ENCODE peak calls at places on chromosome 1, in ten cellular contexts. One of them, this sample, is unnamed.

GRCh38 chr1:26083246-26083645 is 15.8 kb upstream of the TRIM63 start:
- DNase-seq in nephron progenitor cell: no peak
- DNase-seq in heart right ventricle: peak; percentile 55
- DNase-seq in ACHN: no peak
- DNase-seq in activated T-cell treated with anti-CD3 and anti-CD28 coated beads for 1 hour: no peak
- DNase-seq in C1 segment of cervical spinal cord: no peak
- DNase-seq in naive thymus-derived CD8-positive, alpha-beta T cell: no peak
- DNase-seq in mesendoderm: no peak
- DNase-seq in T-helper 2 cell: no peak
- DNase-seq in heart left ventricle: peak; percentile 54
- DNase-seq in this sample: no peak

GRCh38 chr1:21822349-21822748 is 10.3 kb downstream of the LDLRAD2 start:
- DNase-seq in nephron progenitor cell: peak; percentile 56
- DNase-seq in heart right ventricle: no peak
- DNase-seq in ACHN: no peak
- DNase-seq in activated T-cell treated with anti-CD3 and anti-CD28 coated beads for 1 hour: no peak
- DNase-seq in C1 segment of cervical spinal cord: no peak
- DNase-seq in naive thymus-derived CD8-positive, alpha-beta T cell: no peak
- DNase-seq in mesendoderm: peak; percentile 40
- DNase-seq in T-helper 2 cell: no peak
- DNase-seq in heart left ventricle: no peak
- DNase-seq in this sample: no peak

GRCh38 chr1:31310131-31310530 is 13.3 kb downstream of the ZCCHC17 start:
- DNase-seq in nephron progenitor cell: no peak
- DNase-seq in heart right ventricle: no peak
- DNase-seq in ACHN: no peak
- DNase-seq in activated T-cell treated with anti-CD3 and anti-CD28 coated beads for 1 hour: no peak
- DNase-seq in C1 segment of cervical spinal cord: no peak
- DNase-seq in naive thymus-derived CD8-positive, alpha-beta T cell: no peak
- DNase-seq in mesendoderm: no peak
- DNase-seq in T-helper 2 cell: no peak
- DNase-seq in heart left ventricle: no peak
- DNase-seq in this sample: no peak

GRCh38 chr1:85001742-85002141 is 4.8 kb upstream of the MCOLN2 start:
- DNase-seq in nephron progenitor cell: no peak
- DNase-seq in heart right ventricle: no peak
- DNase-seq in ACHN: no peak
- DNase-seq in activated T-cell treated with anti-CD3 and anti-CD28 coated beads for 1 hour: no peak
- DNase-seq in C1 segment of cervical spinal cord: no peak
- DNase-seq in naive thymus-derived CD8-positive, alpha-beta T cell: no peak
- DNase-seq in mesendoderm: no peak
- DNase-seq in T-helper 2 cell: no peak
- DNase-seq in heart left ventricle: no peak
- DNase-seq in this sample: no peak

GRCh38 chr1:226786550-226786949 is 47.5 kb upstream of the ITPKB start:
- DNase-seq in nephron progenitor cell: no peak
- DNase-seq in heart right ventricle: no peak
- DNase-seq in ACHN: no peak
- DNase-seq in activated T-cell treated with anti-CD3 and anti-CD28 coated beads for 1 hour: no peak
- DNase-seq in C1 segment of cervical spinal cord: no peak
- DNase-seq in naive thymus-derived CD8-positive, alpha-beta T cell: no peak
- DNase-seq in mesendoderm: no peak
- DNase-seq in T-helper 2 cell: peak; percentile 29
- DNase-seq in heart left ventricle: no peak
- DNase-seq in this sample: peak; percentile 49

GRCh38 chr1:22903113-22903512 is 69.6 kb downstream of the LACTBL1 start:
- DNase-seq in nephron progenitor cell: no peak
- DNase-seq in heart right ventricle: no peak
- DNase-seq in ACHN: no peak
- DNase-seq in activated T-cell treated with anti-CD3 and anti-CD28 coated beads for 1 hour: no peak
- DNase-seq in C1 segment of cervical spinal cord: no peak
- DNase-seq in naive thymus-derived CD8-positive, alpha-beta T cell: no peak
- DNase-seq in mesendoderm: no peak
- DNase-seq in T-helper 2 cell: no peak
- DNase-seq in heart left ventricle: no peak
- DNase-seq in this sample: no peak

GRCh38 chr1:15157524-15158399 is 4.2 kb downstream of the TMEM51 start:
- DNase-seq in nephron progenitor cell: no peak
- DNase-seq in heart right ventricle: no peak
- DNase-seq in ACHN: no peak
- DNase-seq in activated T-cell treated with anti-CD3 and anti-CD28 coated beads for 1 hour: no peak
- DNase-seq in C1 segment of cervical spinal cord: no peak
- DNase-seq in naive thymus-derived CD8-positive, alpha-beta T cell: no peak
- DNase-seq in mesendoderm: no peak
- DNase-seq in T-helper 2 cell: no peak
- DNase-seq in heart left ventricle: no peak
- DNase-seq in this sample: no peak

GRCh38 chr1:62433861-62434611 is 2.8 kb upstream of the USP1 start:
- DNase-seq in nephron progenitor cell: no peak
- DNase-seq in heart right ventricle: no peak
- DNase-seq in ACHN: no peak
- DNase-seq in activated T-cell treated with anti-CD3 and anti-CD28 coated beads for 1 hour: no peak
- DNase-seq in C1 segment of cervical spinal cord: no peak
- DNase-seq in naive thymus-derived CD8-positive, alpha-beta T cell: no peak
- DNase-seq in mesendoderm: no peak
- DNase-seq in T-helper 2 cell: no peak
- DNase-seq in heart left ventricle: no peak
- DNase-seq in this sample: no peak

GRCh38 chr1:107964397-107965111 is 426 bp downstream of the VAV3 start:
- DNase-seq in nephron progenitor cell: no peak
- DNase-seq in heart right ventricle: no peak
- DNase-seq in ACHN: peak; percentile 4
- DNase-seq in activated T-cell treated with anti-CD3 and anti-CD28 coated beads for 1 hour: peak; percentile 9
- DNase-seq in C1 segment of cervical spinal cord: no peak
- DNase-seq in naive thymus-derived CD8-positive, alpha-beta T cell: no peak
- DNase-seq in mesendoderm: peak; percentile 61
- DNase-seq in T-helper 2 cell: peak; percentile 28
- DNase-seq in heart left ventricle: peak; percentile 10
- DNase-seq in this sample: peak; percentile 29

GRCh38 chr1:216566809-216567208 is 143.6 kb upstream of the USH2A start:
- DNase-seq in nephron progenitor cell: no peak
- DNase-seq in heart right ventricle: no peak
- DNase-seq in ACHN: peak; percentile 47
- DNase-seq in activated T-cell treated with anti-CD3 and anti-CD28 coated beads for 1 hour: no peak
- DNase-seq in C1 segment of cervical spinal cord: no peak
- DNase-seq in naive thymus-derived CD8-positive, alpha-beta T cell: no peak
- DNase-seq in mesendoderm: peak; percentile 27
- DNase-seq in T-helper 2 cell: no peak
- DNase-seq in heart left ventricle: no peak
- DNase-seq in this sample: no peak

GRCh38 chr1:79128726-79129125 is 122.2 kb upstream of the ADGRL4 start:
- DNase-seq in nephron progenitor cell: no peak
- DNase-seq in heart right ventricle: no peak
- DNase-seq in ACHN: peak; percentile 33
- DNase-seq in activated T-cell treated with anti-CD3 and anti-CD28 coated beads for 1 hour: no peak
- DNase-seq in C1 segment of cervical spinal cord: no peak
- DNase-seq in naive thymus-derived CD8-positive, alpha-beta T cell: no peak
- DNase-seq in mesendoderm: no peak
- DNase-seq in T-helper 2 cell: no peak
- DNase-seq in heart left ventricle: no peak
- DNase-seq in this sample: no peak

GRCh38 chr1:10692401-10693021 is 103.9 kb downstream of the CASZ1 start:
- DNase-seq in nephron progenitor cell: peak; percentile 59
- DNase-seq in heart right ventricle: peak; percentile 40
- DNase-seq in ACHN: peak; percentile 40
- DNase-seq in activated T-cell treated with anti-CD3 and anti-CD28 coated beads for 1 hour: peak; percentile 55
- DNase-seq in C1 segment of cervical spinal cord: no peak
- DNase-seq in naive thymus-derived CD8-positive, alpha-beta T cell: peak; percentile 54
- DNase-seq in mesendoderm: peak; percentile 47
- DNase-seq in T-helper 2 cell: peak; percentile 84
- DNase-seq in heart left ventricle: no peak
- DNase-seq in this sample: peak; percentile 71